ENCODE peak calls at places on chromosome 21, in five cellular contexts. A, W, V, X and Z are unnamed samples.

GRCh38 chr21:33844890-33845205 is 70.8 kb downstream of the ATP5PO start:
- DNase-seq in A (no peak), V (no peak), W (no peak), X (no peak), Z (no peak)

GRCh38 chr21:42672699-42673458 is 19.5 kb downstream of the PDE9A start:
- DNase-seq in A (no peak), W (no peak), X (no peak), V (peak), Z (no peak)

GRCh38 chr21:29676395-29676794 is 263.4 kb downstream of the GRIK1 start:
- DNase-seq in W (no peak), A (no peak), X (no peak), V (no peak), Z (no peak)

GRCh38 chr21:27519357-27519756 is 552.5 kb upstream of the ADAMTS5 start:
- DNase-seq in X (no peak), V (peak), A (no peak), W (peak), Z (no peak)

GRCh38 chr21:17709266-17709611 is 96.5 kb upstream of the BTG3 start:
- DNase-seq in X (no peak), A (no peak), W (no peak), V (no peak), Z (no peak)

GRCh38 chr21:20943476-20944085 is 54.6 kb upstream of the NCAM2 start:
- DNase-seq in X (no peak), W (no peak), V (no peak), A (no peak), Z (no peak)

GRCh38 chr21:33949516-33950424 is 34.2 kb upstream of the ATP5PO start:
- DNase-seq in X (no peak), W (no peak), A (no peak), V (no peak), Z (no peak)

GRCh38 chr21:42059141-42059540 is 12.0 kb upstream of the UMODL1 start:
- DNase-seq in X (no peak), V (no peak), A (no peak), W (no peak), Z (no peak)

GRCh38 chr21:26843912-26844257 is 1.3 kb downstream of the ADAMTS1 start:
- DNase-seq in A (no peak), X (no peak), W (no peak), V (peak), Z (peak)

GRCh38 chr21:29359718-29360117 is 61.0 kb downstream of the BACH1 start:
- DNase-seq in X (no peak), A (no peak), W (no peak), V (no peak), Z (no peak)

GRCh38 chr21:33654412-33654811 is 12.1 kb downstream of the ITSN1 start:
- DNase-seq in W (no peak), V (no peak), X (no peak), A (no peak), Z (no peak)

GRCh38 chr21:33024278-33025103 is 1.2 kb upstream of the OLIG2 start:
- DNase-seq in X (no peak), A (no peak), V (no peak), W (no peak), Z (no peak)

GRCh38 chr21:44294391-44295162 is 5.3 kb upstream of the PFKL start:
- DNase-seq in A (no peak), W (no peak), V (peak), X (peak), Z (no peak)

GRCh38 chr21:18142639-18143038 is 102.0 kb upstream of the CHODL start:
- DNase-seq in X (no peak), W (no peak), V (no peak), A (no peak), Z (no peak)

GRCh38 chr21:34143783-34144182 is 70.4 kb downstream of the MRPS6 start:
- DNase-seq in W (no peak), X (no peak), V (no peak), A (no peak), Z (no peak)

GRCh38 chr21:42003051-42003461 is 7.1 kb downstream of the ZBTB21 start:
- DNase-seq in X (no peak), A (no peak), W (no peak), V (no peak), Z (no peak)

GRCh38 chr21:22892757-22893156 is 1894.5 kb downstream of the NCAM2 start:
- DNase-seq in X (no peak), V (no peak), W (no peak), A (no peak), Z (no peak)

GRCh38 chr21:27648560-27648959 is 681.7 kb upstream of the ADAMTS5 start:
- DNase-seq in A (no peak), V (peak), W (peak), X (no peak), Z (no peak)

GRCh38 chr21:28798798-28799197 is 193.9 kb downstream of the LTN1 start:
- DNase-seq in W (no peak), X (no peak), A (no peak), V (peak), Z (no peak)

GRCh38 chr21:43325968-43326367 is 101.0 kb downstream of the SIK1 start:
- DNase-seq in X (no peak), V (no peak), W (no peak), A (no peak), Z (no peak)

GRCh38 chr21:40841524-40842196 is 5.3 kb downstream of the DSCAM start:
- DNase-seq in X (peak), V (no peak), A (no peak), W (no peak), Z (peak)

GRCh38 chr21:23574932-23575331 is 2032.3 kb downstream of the MRPL39 start:
- DNase-seq in A (no peak), V (no peak), W (no peak), X (no peak), Z (no peak)

GRCh38 chr21:35145626-35146236 is 96.6 kb upstream of the RUNX1 start:
- DNase-seq in W (no peak), X (peak), V (no peak), A (no peak), Z (no peak)

GRCh38 chr21:29190920-29191319 is 60.5 kb downstream of the MAP3K7CL start:
- DNase-seq in A (no peak), X (no peak), W (no peak), V (peak), Z (no peak)

GRCh38 chr21:43956667-43957030 is 55.5 kb upstream of the TRAPPC10 start:
- DNase-seq in V (peak), X (no peak), W (no peak), A (no peak), Z (no peak)

GRCh38 chr21:15631342-15631741 is 98.4 kb upstream of the USP25 start:
- DNase-seq in W (peak), V (peak), X (no peak), A (no peak), Z (no peak)

GRCh38 chr21:34630536-34631143 is 15.7 kb upstream of the RCAN1 start:
- DNase-seq in V (peak), A (no peak), X (no peak), W (peak), Z (no peak)

GRCh38 chr21:33514234-33514633 is 22.7 kb upstream of the DNAJC28 start:
- DNase-seq in X (no peak), A (no peak), V (peak), W (no peak), Z (no peak)

GRCh38 chr21:42466700-42467612 is 29.1 kb downstream of the RSPH1 start:
- DNase-seq in V (peak), X (no peak), W (no peak), A (peak), Z (no peak)

GRCh38 chr21:27813750-27814149 is 846.9 kb upstream of the ADAMTS5 start:
- DNase-seq in A (no peak), W (no peak), X (no peak), V (no peak), Z (no peak)

GRCh38 chr21:39451332-39452206 is at the start of gene SH3BGR:
- DNase-seq in W (no peak), A (no peak), X (no peak), V (peak), Z (no peak)

GRCh38 chr21:41630249-41630648 is 122.3 kb upstream of the TMPRSS2 start:
- DNase-seq in X (no peak), A (no peak), V (peak), W (peak), Z (no peak)

GRCh38 chr21:29656504-29657227 is 283.1 kb downstream of the GRIK1 start:
- DNase-seq in X (no peak), A (no peak), V (peak), W (peak), Z (no peak)

GRCh38 chr21:20971296-20971921 is 26.8 kb upstream of the NCAM2 start:
- DNase-seq in A (no peak), V (peak), W (peak), X (no peak), Z (no peak)

GRCh38 chr21:42153046-42153685 is 65.8 kb upstream of the ABCG1 start:
- DNase-seq in X (no peak), V (no peak), W (no peak), A (no peak), Z (no peak)

GRCh38 chr21:45340515-45340914 is 52.8 kb upstream of the POFUT2 start:
- DNase-seq in V (no peak), W (no peak), A (no peak), X (no peak), Z (no peak)

GRCh38 chr21:45341779-45342178 is 54.1 kb upstream of the POFUT2 start:
- DNase-seq in V (peak), X (no peak), A (no peak), W (no peak), Z (no peak)

GRCh38 chr21:45343891-45344290 is 56.2 kb upstream of the POFUT2 start:
- DNase-seq in V (no peak), W (no peak), X (no peak), A (no peak), Z (no peak)

GRCh38 chr21:45339430-45340405 is 52.0 kb upstream of the POFUT2 start:
- DNase-seq in W (no peak), X (no peak), A (no peak), V (peak), Z (no peak)

DNA sequence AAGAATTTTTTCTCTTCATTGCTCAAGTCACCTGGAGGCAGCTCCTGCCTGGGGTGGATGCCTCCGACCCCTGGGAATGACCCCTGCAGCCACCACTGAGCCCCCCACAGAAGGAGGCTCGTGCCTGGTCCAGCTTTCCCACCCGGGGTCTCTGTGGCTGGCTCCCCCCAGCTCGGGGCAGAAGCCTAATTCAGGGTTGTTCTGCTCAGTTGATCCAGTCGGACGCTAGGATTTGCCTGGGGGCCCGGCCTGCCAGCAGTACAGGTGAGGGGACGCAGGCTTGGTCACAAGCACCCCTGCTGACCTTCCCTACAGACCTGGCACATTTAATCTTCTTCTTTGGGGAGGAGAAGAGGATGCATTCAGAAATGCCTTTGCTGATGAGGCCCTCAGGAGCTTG is 53.6 kb upstream of the POFUT2 start:
- DNase-seq in A (no peak), V (no peak), X (no peak), W (no peak), Z (no peak)
- TF ChIP-seq CTCF in A (no peak), V (no peak), X (no peak), W (no peak), Z (no peak)

DNA sequence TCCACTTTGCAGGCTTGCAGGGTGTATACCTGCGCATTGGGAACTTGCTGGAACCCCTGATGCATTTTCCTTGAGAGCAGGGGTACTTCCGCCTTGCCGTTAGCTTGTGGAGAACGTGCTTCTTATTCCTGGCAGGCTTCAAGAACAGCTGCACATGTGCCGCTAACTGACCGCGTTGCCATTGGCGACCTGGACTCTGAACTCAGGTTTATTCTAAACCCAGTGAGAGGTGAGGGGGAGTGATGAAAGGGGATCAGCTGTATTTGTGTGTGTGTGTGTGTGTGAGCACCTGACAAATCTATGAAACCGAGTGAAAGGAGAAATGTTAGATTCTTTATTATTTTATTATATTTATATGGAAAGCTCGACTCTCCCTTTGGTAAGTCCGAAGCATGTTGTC is 128.6 kb downstream of the HUNK start:
- DNase-seq in W (no peak), X (no peak), A (no peak), V (no peak), Z (no peak)
- TF ChIP-seq CTCF in W (no peak), X (no peak), A (no peak), V (no peak), Z (no peak)

GRCh38 chr21:45739218-45740087 is 95.9 kb downstream of the PCBP3 start:
- DNase-seq in A (no peak), V (no peak), X (no peak), W (no peak), Z (no peak)
- TF ChIP-seq CTCF in A (no peak), V (no peak), X (no peak), W (no peak), Z (no peak)

DNA sequence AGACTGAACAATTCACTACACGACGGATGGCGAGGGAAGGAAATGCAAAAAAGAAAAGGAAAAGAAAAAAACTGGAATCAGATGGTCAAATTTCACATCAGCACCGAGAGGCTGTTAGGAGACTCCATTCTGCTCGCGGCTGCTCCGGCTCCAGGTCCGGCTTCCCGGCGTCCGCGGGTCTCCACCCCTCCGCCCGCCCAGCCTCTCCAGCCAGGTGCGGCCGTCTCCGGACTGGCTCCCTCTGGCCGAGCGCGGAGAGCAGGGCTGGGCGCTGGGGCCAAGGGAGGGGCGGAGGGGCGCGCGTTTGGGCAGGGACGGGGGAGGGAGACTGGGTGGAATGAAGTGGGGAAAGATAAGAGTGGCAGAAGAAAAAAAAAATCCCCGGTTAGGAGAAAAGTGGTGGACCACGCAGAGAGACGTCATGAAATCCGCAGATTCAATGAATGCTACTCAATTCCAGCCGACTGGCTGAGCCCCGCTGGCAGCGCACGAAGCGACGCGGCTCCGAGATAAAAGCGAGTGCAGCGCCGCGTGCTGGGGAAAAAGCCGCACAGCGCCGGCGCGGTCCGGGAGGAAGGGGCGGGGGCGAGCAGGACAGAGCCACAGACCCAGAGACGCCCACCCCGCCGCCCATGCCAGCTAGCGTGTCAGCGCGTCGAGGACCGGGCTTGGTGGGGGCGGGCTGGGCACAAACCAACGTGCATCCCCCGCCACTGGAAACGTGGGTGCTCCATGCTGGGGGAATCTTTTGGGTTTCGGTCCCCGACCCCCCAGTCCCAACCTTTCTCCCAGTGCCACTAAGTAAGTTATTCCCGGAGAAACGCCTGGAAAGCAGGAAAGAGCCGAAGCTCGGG is at the start of gene KCNJ6:
- DNase-seq in W (no peak), X (peak), V (peak), A (no peak), Z (peak)
- TF ChIP-seq CTCF in W (peak), X (no peak), V (peak), A (no peak), Z (peak)

GRCh38 chr21:45768741-45769049 is 125.2 kb downstream of the PCBP3 start:
- DNase-seq in W (no peak), V (no peak), X (no peak), A (no peak), Z (no peak)
- TF ChIP-seq CTCF in W (no peak), V (no peak), X (no peak), A (no peak), Z (no peak)